ENCODE peak calls at places on chromosomes 3 and 15, in eight cellular contexts. E, U, M, L, F, W, N and A are unnamed samples.

GRCh38 chr3:49554639-49555265 is 475 bp downstream of the BSN start:
- DNase-seq in U (peak), M (no peak), E (peak), N (no peak), W (no peak), F (no peak), L (no peak), A (no peak)

GRCh38 chr3:52521881-52522650 is 11.6 kb downstream of the NT5DC2 start:
- DNase-seq in N (no peak), L (no peak), W (no peak), M (no peak), E (no peak), U (no peak), F (no peak), A (no peak)

GRCh38 chr15:35139822-35140221 is 54.7 kb upstream of the NANOGP8 start:
- DNase-seq in U (no peak), M (no peak), L (no peak), E (no peak), N (no peak), F (no peak), W (no peak), A (no peak)

GRCh38 chr3:194280777-194281176 is 70.4 kb downstream of the CPN2 start:
- DNase-seq in W (no peak), F (no peak), L (no peak), N (no peak), U (no peak), E (no peak), M (no peak), A (no peak)

GRCh38 chr15:29699791-29700190 is 122.5 kb downstream of the TJP1 start:
- DNase-seq in L (no peak), N (no peak), U (no peak), M (no peak), E (no peak), W (no peak), F (no peak), A (no peak)

GRCh38 chr15:101388046-101388445 is 93.0 kb upstream of the SNRPA1 start:
- DNase-seq in L (no peak), F (no peak), M (no peak), U (no peak), E (no peak), W (no peak), N (no peak), A (no peak)

GRCh38 chr15:59699810-59700431 is 10.8 kb upstream of the BNIP2 start:
- DNase-seq in N (no peak), E (no peak), F (peak), M (peak), U (no peak), L (peak), W (no peak), A (no peak)

GRCh38 chr15:99180287-99180962 is 69.0 kb downstream of the TTC23 start:
- DNase-seq in U (no peak), F (no peak), E (no peak), W (no peak), N (no peak), L (no peak), M (peak), A (no peak)

GRCh38 chr3:195040094-195040493 is 230.9 kb downstream of the XXYLT1 start:
- DNase-seq in L (no peak), E (no peak), N (no peak), U (no peak), M (no peak), F (no peak), W (no peak), A (no peak)

GRCh38 chr3:18758047-18758704 is 333.0 kb upstream of the SATB1 start:
- DNase-seq in M (peak), E (no peak), U (peak), L (peak), W (no peak), N (peak), F (peak), A (peak)

GRCh38 chr3:335250-335649 is 138.7 kb downstream of the CHL1 start:
- DNase-seq in L (no peak), U (no peak), E (no peak), M (no peak), N (no peak), W (no peak), F (no peak), A (no peak)

GRCh38 chr3:72011495-72011894 is 226.5 kb upstream of the PROK2 start:
- DNase-seq in M (peak), N (no peak), E (no peak), F (no peak), U (no peak), W (no peak), L (peak), A (no peak)

GRCh38 chr3:4425707-4426106 is 41.4 kb downstream of the SUMF1 start:
- DNase-seq in W (no peak), M (no peak), N (no peak), F (no peak), U (no peak), L (peak), E (no peak), A (no peak)

GRCh38 chr3:151501171-151501790 is 40.4 kb upstream of the IGSF10 start:
- DNase-seq in M (peak), W (no peak), E (no peak), U (no peak), F (no peak), N (no peak), L (no peak), A (no peak)

GRCh38 chr3:170689218-170689874 is 103.5 kb upstream of the SLC7A14 start:
- DNase-seq in F (peak), W (no peak), L (peak), M (peak), E (no peak), U (no peak), N (no peak), A (no peak)